ENCODE peak calls at places on chromosomes 2 and 18, in six cellular contexts. One of them, this sample, is unnamed.

GRCh38 chr18:2304378-2305175 is 266.7 kb downstream of the METTL4 start:
- DNase-seq in GM12878: no peak
- DNase-seq in HCT116: no peak
- DNase-seq in K562: no peak
- DNase-seq in H1: no peak
- DNase-seq in SK-N-SH: no peak
- DNase-seq in this sample: no peak

GRCh38 chr2:138901530-138901929 is 121.3 kb upstream of the NXPH2 start:
- DNase-seq in GM12878: no peak
- DNase-seq in HCT116: no peak
- DNase-seq in K562: no peak
- DNase-seq in H1: no peak
- DNase-seq in SK-N-SH: no peak
- DNase-seq in this sample: no peak

GRCh38 chr2:1550658-1551316 is 137.5 kb downstream of the TPO start:
- DNase-seq in GM12878: no peak
- DNase-seq in HCT116: peak
- DNase-seq in K562: peak
- DNase-seq in H1: no peak
- DNase-seq in SK-N-SH: peak
- DNase-seq in this sample: no peak

GRCh38 chr2:181198188-181198864 is 217.9 kb downstream of the UBE2E3 start:
- DNase-seq in GM12878: no peak
- DNase-seq in HCT116: no peak
- DNase-seq in K562: no peak
- DNase-seq in H1: no peak
- DNase-seq in SK-N-SH: no peak
- DNase-seq in this sample: no peak

GRCh38 chr2:20144861-20145260 is 80.1 kb downstream of the SDC1 start:
- DNase-seq in GM12878: no peak
- DNase-seq in HCT116: no peak
- DNase-seq in K562: no peak
- DNase-seq in H1: no peak
- DNase-seq in SK-N-SH: no peak
- DNase-seq in this sample: no peak

GRCh38 chr18:39732918-39733317 is 2167.3 kb upstream of the CELF4 start:
- DNase-seq in GM12878: no peak
- DNase-seq in HCT116: no peak
- DNase-seq in K562: no peak
- DNase-seq in H1: no peak
- DNase-seq in SK-N-SH: no peak
- DNase-seq in this sample: no peak

GRCh38 chr2:3287896-3288295 is 89.7 kb downstream of the EIPR1 start:
- DNase-seq in GM12878: no peak
- DNase-seq in HCT116: no peak
- DNase-seq in K562: no peak
- DNase-seq in H1: no peak
- DNase-seq in SK-N-SH: no peak
- DNase-seq in this sample: no peak

GRCh38 chr2:221205103-221205502 is 367.0 kb downstream of the EPHA4 start:
- DNase-seq in GM12878: no peak
- DNase-seq in HCT116: no peak
- DNase-seq in K562: no peak
- DNase-seq in H1: no peak
- DNase-seq in SK-N-SH: no peak
- DNase-seq in this sample: peak

GRCh38 chr18:79853993-79854364 is 56.2 kb downstream of the KCNG2 start:
- DNase-seq in GM12878: no peak
- DNase-seq in HCT116: no peak
- DNase-seq in K562: no peak
- DNase-seq in H1: no peak
- DNase-seq in SK-N-SH: no peak
- DNase-seq in this sample: no peak

GRCh38 chr18:79859314-79859713 is 61.6 kb downstream of the KCNG2 start:
- DNase-seq in GM12878: no peak
- DNase-seq in HCT116: no peak
- DNase-seq in K562: no peak
- DNase-seq in H1: no peak
- DNase-seq in SK-N-SH: no peak
- DNase-seq in this sample: no peak

GRCh38 chr18:79856119-79857080 is 58.7 kb downstream of the KCNG2 start:
- DNase-seq in GM12878: no peak
- DNase-seq in HCT116: no peak
- DNase-seq in K562: no peak
- DNase-seq in H1: peak
- DNase-seq in SK-N-SH: peak
- DNase-seq in this sample: no peak

GRCh38 chr18:79855147-79855910 is 57.6 kb downstream of the KCNG2 start:
- DNase-seq in GM12878: peak
- DNase-seq in HCT116: no peak
- DNase-seq in K562: no peak
- DNase-seq in H1: no peak
- DNase-seq in SK-N-SH: no peak
- DNase-seq in this sample: no peak

DNA sequence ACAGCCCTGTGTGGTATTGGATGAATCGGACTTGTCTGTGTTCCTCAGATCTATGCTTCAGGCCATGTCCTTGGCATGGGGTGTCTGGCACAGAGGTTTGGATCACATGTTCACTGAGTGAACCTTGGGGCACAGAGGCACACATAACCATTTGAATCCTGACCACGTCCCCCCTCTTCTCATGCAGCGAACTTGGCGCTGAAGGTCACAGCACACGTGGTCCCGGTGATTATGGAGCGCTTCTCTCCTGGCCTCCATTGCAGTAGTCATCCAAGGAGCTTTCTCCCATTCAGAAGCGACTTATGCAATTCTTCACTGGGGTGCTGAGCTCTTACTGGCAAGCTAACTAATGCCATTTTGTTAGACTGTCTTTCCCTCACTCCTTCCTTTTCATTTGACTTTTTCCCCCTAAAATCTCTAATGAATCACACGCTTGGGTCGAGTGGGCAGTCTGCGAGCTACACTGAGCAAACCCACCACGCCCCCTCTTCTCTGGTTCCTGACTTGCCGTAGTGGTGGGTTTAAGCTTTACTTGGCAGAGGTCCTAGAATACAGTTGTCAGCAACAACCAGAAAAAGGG is 59.4 kb downstream of the KCNG2 start:
- DNase-seq in GM12878: no peak
- DNase-seq in HCT116: no peak
- DNase-seq in K562: no peak
- DNase-seq in H1: no peak
- DNase-seq in SK-N-SH: peak
- DNase-seq in this sample: peak
- TF ChIP-seq SIN3A in GM12878: no peak
- TF ChIP-seq SIN3A in HCT116: no peak
- TF ChIP-seq SIN3A in K562: no peak
- TF ChIP-seq SIN3A in H1: no peak
- TF ChIP-seq SIN3A in SK-N-SH: no peak
- TF ChIP-seq SIN3A in this sample: no peak

DNA sequence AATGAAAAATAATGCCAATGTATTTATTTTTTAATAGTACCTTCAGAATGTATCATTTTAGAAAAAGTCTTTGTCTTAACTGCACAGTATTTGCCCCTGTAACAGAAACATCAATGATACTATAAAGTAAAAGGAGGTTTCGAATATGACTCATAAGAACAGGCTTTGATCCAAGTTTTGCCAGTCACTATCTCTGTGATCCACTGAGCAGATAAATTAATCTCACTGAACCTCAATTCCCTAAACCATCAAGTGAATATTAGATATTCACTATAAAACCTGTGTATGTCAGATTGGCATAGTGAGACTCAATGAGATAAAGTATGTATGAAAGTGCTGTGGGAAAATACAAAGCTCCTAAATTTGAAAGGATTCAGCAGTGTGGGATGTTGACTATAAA is 292.1 kb downstream of the EXOC6B start:
- DNase-seq in GM12878: no peak
- DNase-seq in HCT116: peak
- DNase-seq in K562: no peak
- DNase-seq in H1: no peak
- DNase-seq in SK-N-SH: no peak
- DNase-seq in this sample: no peak
- TF ChIP-seq RAD21 in GM12878: no peak
- TF ChIP-seq RAD21 in HCT116: no peak
- TF ChIP-seq RAD21 in K562: no peak
- TF ChIP-seq RAD21 in H1: no peak
- TF ChIP-seq RAD21 in SK-N-SH: no peak
- TF ChIP-seq RAD21 in this sample: no peak

GRCh38 chr2:170739048-170739447 is 23.9 kb downstream of the SP5 start:
- DNase-seq in GM12878: no peak
- DNase-seq in HCT116: peak
- DNase-seq in K562: no peak
- DNase-seq in H1: no peak
- DNase-seq in SK-N-SH: no peak
- DNase-seq in this sample: peak
- TF ChIP-seq SIN3A in GM12878: no peak
- TF ChIP-seq SIN3A in HCT116: no peak
- TF ChIP-seq SIN3A in K562: no peak
- TF ChIP-seq SIN3A in H1: no peak
- TF ChIP-seq SIN3A in SK-N-SH: no peak
- TF ChIP-seq SIN3A in this sample: no peak

GRCh38 chr18:54828290-54828871 is at the start of gene RAB27B:
- DNase-seq in GM12878: no peak
- DNase-seq in HCT116: peak
- DNase-seq in K562: no peak
- DNase-seq in H1: peak
- DNase-seq in SK-N-SH: peak
- DNase-seq in this sample: peak

GRCh38 chr18:54828986-54829385 is 709 bp downstream of the RAB27B start:
- DNase-seq in GM12878: no peak
- DNase-seq in HCT116: no peak
- DNase-seq in K562: no peak
- DNase-seq in H1: no peak
- DNase-seq in SK-N-SH: no peak
- DNase-seq in this sample: no peak

GRCh38 chr18:54825626-54826344 is 2.5 kb upstream of the RAB27B start:
- DNase-seq in GM12878: no peak
- DNase-seq in HCT116: no peak
- DNase-seq in K562: no peak
- DNase-seq in H1: no peak
- DNase-seq in SK-N-SH: peak
- DNase-seq in this sample: no peak

DNA sequence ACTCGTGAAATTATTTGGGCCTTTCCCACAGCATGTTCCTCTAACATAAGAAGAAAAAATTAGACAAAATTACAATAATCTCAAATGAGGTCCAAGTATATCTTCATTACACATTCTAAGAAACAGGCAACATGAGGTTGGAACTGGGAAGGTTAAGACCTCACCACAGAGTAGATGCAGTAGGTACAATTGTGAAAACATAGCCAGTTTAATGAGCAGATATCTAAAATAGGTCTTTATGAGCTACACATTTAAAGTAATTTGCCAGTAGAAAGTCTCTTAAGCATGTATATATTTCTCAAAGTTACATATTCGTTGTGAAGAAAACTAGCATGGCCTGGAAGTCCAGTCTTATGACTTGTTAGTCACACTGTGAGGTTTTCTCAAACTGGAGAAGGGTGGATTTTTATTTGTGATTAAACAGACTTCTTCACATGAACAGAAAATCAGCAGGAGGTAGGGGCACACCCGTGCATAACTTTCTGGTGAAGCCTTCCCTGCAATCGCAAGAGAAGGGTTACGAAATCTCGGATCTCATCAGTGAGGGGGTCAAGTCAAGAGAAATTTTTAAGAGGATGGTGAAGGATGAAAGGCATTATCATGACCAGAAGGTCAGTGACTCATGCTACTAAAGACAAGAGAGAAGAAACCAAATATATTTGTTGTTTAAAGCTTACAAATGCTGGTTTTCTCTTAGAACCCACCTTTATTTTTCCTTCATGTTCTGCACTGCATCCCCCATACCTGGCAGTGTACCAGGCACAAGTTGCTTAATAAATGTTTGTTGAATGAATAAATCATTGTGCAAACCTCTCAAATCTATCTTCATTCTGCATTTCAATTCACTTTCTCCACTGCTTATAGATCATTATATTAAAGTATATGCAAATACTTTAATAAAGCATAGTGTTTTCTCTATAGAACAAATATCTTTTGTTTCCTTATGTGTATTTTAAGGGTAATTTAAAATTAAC is 5.1 kb upstream of the RAB27B start:
- DNase-seq in GM12878: no peak
- DNase-seq in HCT116: peak
- DNase-seq in K562: no peak
- DNase-seq in H1: no peak
- DNase-seq in SK-N-SH: no peak
- DNase-seq in this sample: no peak
- TF ChIP-seq RAD21 in GM12878: no peak
- TF ChIP-seq RAD21 in HCT116: no peak
- TF ChIP-seq RAD21 in K562: no peak
- TF ChIP-seq RAD21 in H1: no peak
- TF ChIP-seq RAD21 in SK-N-SH: no peak
- TF ChIP-seq RAD21 in this sample: no peak

GRCh38 chr2:112926707-112927106 is 15.7 kb downstream of the IL37 start:
- DNase-seq in GM12878: no peak
- DNase-seq in HCT116: no peak
- DNase-seq in K562: no peak
- DNase-seq in H1: no peak
- DNase-seq in SK-N-SH: no peak
- DNase-seq in this sample: no peak

GRCh38 chr2:112924348-112924747 is 13.4 kb downstream of the IL37 start:
- DNase-seq in GM12878: no peak
- DNase-seq in HCT116: no peak
- DNase-seq in K562: no peak
- DNase-seq in H1: no peak
- DNase-seq in SK-N-SH: no peak
- DNase-seq in this sample: no peak

GRCh38 chr2:112923967-112924338 is 13.0 kb downstream of the IL37 start:
- DNase-seq in GM12878: no peak
- DNase-seq in HCT116: no peak
- DNase-seq in K562: no peak
- DNase-seq in H1: no peak
- DNase-seq in SK-N-SH: no peak
- DNase-seq in this sample: no peak

GRCh38 chr2:112923237-112923966 is 12.4 kb downstream of the IL37 start:
- DNase-seq in GM12878: no peak
- DNase-seq in HCT116: no peak
- DNase-seq in K562: peak
- DNase-seq in H1: no peak
- DNase-seq in SK-N-SH: no peak
- DNase-seq in this sample: no peak

GRCh38 chr2:112924855-112925254 is 13.9 kb downstream of the IL37 start:
- DNase-seq in GM12878: no peak
- DNase-seq in HCT116: no peak
- DNase-seq in K562: no peak
- DNase-seq in H1: no peak
- DNase-seq in SK-N-SH: no peak
- DNase-seq in this sample: no peak
- TF ChIP-seq SIN3A in GM12878: no peak
- TF ChIP-seq SIN3A in HCT116: no peak
- TF ChIP-seq SIN3A in K562: no peak
- TF ChIP-seq SIN3A in H1: no peak
- TF ChIP-seq SIN3A in SK-N-SH: no peak
- TF ChIP-seq SIN3A in this sample: no peak

This sample was measured in HepG2.